ENCODE peak calls at places on chromosomes 5 and 9, in four cellular contexts. D, T, Z and Y are unnamed samples.

GRCh38 chr5:63255609-63256008 is 677.0 kb downstream of the LRRC70 start:
- DNase-seq in D (no peak), T (no peak), Z (no peak), Y (no peak)

GRCh38 chr5:120473332-120473731 is 9.2 kb downstream of the PRR16 start:
- DNase-seq in D (no peak), T (no peak), Z (no peak), Y (no peak)

GRCh38 chr9:122286764-122287163 is 22.1 kb downstream of the MRRF start:
- DNase-seq in D (no peak), T (no peak), Z (no peak), Y (no peak)

GRCh38 chr5:173283318-173284288 is 44.6 kb downstream of the STC2 start:
- DNase-seq in D (peak; percentile 56), T (peak; percentile 27), Z (peak; percentile 54), Y (peak; percentile 60)

GRCh38 chr9:113646491-113646890 is 183.0 kb downstream of the RGS3 start:
- DNase-seq in D (no peak), T (no peak), Z (no peak), Y (no peak)

GRCh38 chr9:128819716-128820664 is 1.7 kb downstream of the ENDOG start:
- DNase-seq in D (no peak), T (no peak), Z (peak; percentile 3), Y (peak; percentile 80)

GRCh38 chr9:81717061-81717746 is 27.9 kb upstream of the TLE1 start:
- DNase-seq in D (no peak), T (no peak), Z (no peak), Y (peak; percentile 63)

GRCh38 chr9:79662553-79662956 is 90.8 kb downstream of the TLE4 start:
- DNase-seq in D (no peak), T (no peak), Z (no peak), Y (no peak)

GRCh38 chr9:4832786-4833579 is 40.2 kb downstream of the RCL1 start:
- DNase-seq in D (no peak), T (no peak), Z (no peak), Y (no peak)

GRCh38 chr5:407051-407450 is 35.9 kb upstream of the EXOC3 start:
- DNase-seq in D (no peak), T (no peak), Z (no peak), Y (no peak)

GRCh38 chr9:124270504-124271335 is 13.0 kb downstream of the NEK6 start:
- DNase-seq in D (no peak), T (no peak), Z (no peak), Y (no peak)

GRCh38 chr5:176817369-176817841 is 7.0 kb downstream of the UNC5A start:
- DNase-seq in D (no peak), T (peak; percentile 18), Z (no peak), Y (no peak)

GRCh38 chr5:154309361-154309725 is 118.8 kb downstream of the GALNT10 start:
- DNase-seq in D (no peak), T (no peak), Z (no peak), Y (no peak)